ENCODE peak calls at places on chromosomes 3 and 15, in seven cellular contexts. One of them, this sample, is unnamed.
A peak's percentile ranks its signal among the peaks of the same experiment; 100 is the strongest.

GRCh38 chr15:47246317-47246716 is 471.0 kb upstream of the SEMA6D start:
- DNase-seq in left cardiac atrium: no peak
- DNase-seq in nephron progenitor cell: no peak
- DNase-seq in GM03348: no peak
- DNase-seq in B cell: no peak
- DNase-seq in stimulated activated CD4-positive, alpha-beta T cell treated with anti-CD3 and anti-CD28 coated beads, Interleukin-2, amount 100 ng/mL, for 48 hours: no peak
- DNase-seq in LoVo: no peak
- DNase-seq in this sample: no peak

GRCh38 chr15:76073554-76073953 is 13.8 kb downstream of the TMEM266 start:
- DNase-seq in LoVo: no peak
- DNase-seq in left cardiac atrium: no peak
- DNase-seq in stimulated activated CD4-positive, alpha-beta T cell treated with anti-CD3 and anti-CD28 coated beads, Interleukin-2, amount 100 ng/mL, for 48 hours: no peak
- DNase-seq in GM03348: no peak
- DNase-seq in nephron progenitor cell: no peak
- DNase-seq in B cell: no peak
- DNase-seq in this sample: no peak

GRCh38 chr15:78102211-78102610 is 9.8 kb downstream of the SH2D7 start:
- DNase-seq in left cardiac atrium: no peak
- DNase-seq in nephron progenitor cell: no peak
- DNase-seq in GM03348: no peak
- DNase-seq in stimulated activated CD4-positive, alpha-beta T cell treated with anti-CD3 and anti-CD28 coated beads, Interleukin-2, amount 100 ng/mL, for 48 hours: no peak
- DNase-seq in B cell: no peak
- DNase-seq in LoVo: no peak
- DNase-seq in this sample: no peak

GRCh38 chr3:168077091-168077490 is 18.6 kb downstream of the GOLIM4 start:
- DNase-seq in stimulated activated CD4-positive, alpha-beta T cell treated with anti-CD3 and anti-CD28 coated beads, Interleukin-2, amount 100 ng/mL, for 48 hours: no peak
- DNase-seq in GM03348: no peak
- DNase-seq in nephron progenitor cell: no peak
- DNase-seq in B cell: no peak
- DNase-seq in LoVo: no peak
- DNase-seq in left cardiac atrium: no peak
- DNase-seq in this sample: no peak

GRCh38 chr15:98580577-98580976 is 67.8 kb upstream of the IGF1R start:
- DNase-seq in B cell: no peak
- DNase-seq in GM03348: peak; percentile 19
- DNase-seq in nephron progenitor cell: peak; percentile 16
- DNase-seq in stimulated activated CD4-positive, alpha-beta T cell treated with anti-CD3 and anti-CD28 coated beads, Interleukin-2, amount 100 ng/mL, for 48 hours: no peak
- DNase-seq in left cardiac atrium: no peak
- DNase-seq in LoVo: no peak
- DNase-seq in this sample: no peak

GRCh38 chr15:92831459-92832229 is 68.5 kb upstream of the CHD2 start:
- DNase-seq in B cell: peak; percentile 92
- DNase-seq in left cardiac atrium: peak; percentile 91
- DNase-seq in stimulated activated CD4-positive, alpha-beta T cell treated with anti-CD3 and anti-CD28 coated beads, Interleukin-2, amount 100 ng/mL, for 48 hours: peak; percentile 78
- DNase-seq in GM03348: peak; percentile 89
- DNase-seq in LoVo: peak; percentile 94
- DNase-seq in nephron progenitor cell: peak; percentile 91
- DNase-seq in this sample: peak; percentile 67

GRCh38 chr3:29746163-29746562 is 465.3 kb downstream of the RBMS3 start:
- DNase-seq in B cell: no peak
- DNase-seq in LoVo: no peak
- DNase-seq in left cardiac atrium: no peak
- DNase-seq in GM03348: no peak
- DNase-seq in nephron progenitor cell: no peak
- DNase-seq in stimulated activated CD4-positive, alpha-beta T cell treated with anti-CD3 and anti-CD28 coated beads, Interleukin-2, amount 100 ng/mL, for 48 hours: no peak
- DNase-seq in this sample: no peak

GRCh38 chr3:136008732-136009456 is 43.4 kb downstream of the PPP2R3A start:
- DNase-seq in B cell: no peak
- DNase-seq in left cardiac atrium: no peak
- DNase-seq in stimulated activated CD4-positive, alpha-beta T cell treated with anti-CD3 and anti-CD28 coated beads, Interleukin-2, amount 100 ng/mL, for 48 hours: no peak
- DNase-seq in GM03348: no peak
- DNase-seq in LoVo: no peak
- DNase-seq in nephron progenitor cell: no peak
- DNase-seq in this sample: no peak

GRCh38 chr3:32440481-32441350 is 49.1 kb downstream of the CMTM7 start:
- DNase-seq in nephron progenitor cell: no peak
- DNase-seq in left cardiac atrium: no peak
- DNase-seq in B cell: no peak
- DNase-seq in stimulated activated CD4-positive, alpha-beta T cell treated with anti-CD3 and anti-CD28 coated beads, Interleukin-2, amount 100 ng/mL, for 48 hours: no peak
- DNase-seq in GM03348: peak; percentile 18
- DNase-seq in LoVo: no peak
- DNase-seq in this sample: no peak

GRCh38 chr3:11522398-11522715 is 121.4 kb downstream of the VGLL4 start:
- DNase-seq in LoVo: no peak
- DNase-seq in GM03348: no peak
- DNase-seq in stimulated activated CD4-positive, alpha-beta T cell treated with anti-CD3 and anti-CD28 coated beads, Interleukin-2, amount 100 ng/mL, for 48 hours: no peak
- DNase-seq in B cell: no peak
- DNase-seq in left cardiac atrium: no peak
- DNase-seq in nephron progenitor cell: no peak
- DNase-seq in this sample: no peak

GRCh38 chr3:24128195-24129005 is 183.3 kb downstream of the NR1D2 start:
- DNase-seq in nephron progenitor cell: no peak
- DNase-seq in LoVo: no peak
- DNase-seq in B cell: no peak
- DNase-seq in stimulated activated CD4-positive, alpha-beta T cell treated with anti-CD3 and anti-CD28 coated beads, Interleukin-2, amount 100 ng/mL, for 48 hours: no peak
- DNase-seq in GM03348: peak; percentile 79
- DNase-seq in left cardiac atrium: no peak
- DNase-seq in this sample: no peak

GRCh38 chr3:100697183-100697582 is 12.1 kb upstream of the TFG start:
- DNase-seq in LoVo: no peak
- DNase-seq in nephron progenitor cell: no peak
- DNase-seq in left cardiac atrium: no peak
- DNase-seq in stimulated activated CD4-positive, alpha-beta T cell treated with anti-CD3 and anti-CD28 coated beads, Interleukin-2, amount 100 ng/mL, for 48 hours: no peak
- DNase-seq in B cell: no peak
- DNase-seq in GM03348: no peak
- DNase-seq in this sample: no peak

GRCh38 chr3:76107935-76108570 is 322.7 kb upstream of the ZNF717 start:
- DNase-seq in nephron progenitor cell: peak; percentile 11
- DNase-seq in LoVo: peak; percentile 33
- DNase-seq in B cell: no peak
- DNase-seq in stimulated activated CD4-positive, alpha-beta T cell treated with anti-CD3 and anti-CD28 coated beads, Interleukin-2, amount 100 ng/mL, for 48 hours: no peak
- DNase-seq in GM03348: peak; percentile 51
- DNase-seq in left cardiac atrium: no peak
- DNase-seq in this sample: no peak

GRCh38 chr15:22966321-22967083 is 13.7 kb downstream of the CYFIP1 start:
- DNase-seq in left cardiac atrium: no peak
- DNase-seq in GM03348: no peak
- DNase-seq in LoVo: no peak
- DNase-seq in nephron progenitor cell: no peak
- DNase-seq in stimulated activated CD4-positive, alpha-beta T cell treated with anti-CD3 and anti-CD28 coated beads, Interleukin-2, amount 100 ng/mL, for 48 hours: no peak
- DNase-seq in B cell: no peak
- DNase-seq in this sample: no peak

GRCh38 chr15:99502182-99502581 is 63.6 kb upstream of the MEF2A start:
- DNase-seq in LoVo: no peak
- DNase-seq in B cell: peak; percentile 70
- DNase-seq in GM03348: no peak
- DNase-seq in left cardiac atrium: no peak
- DNase-seq in nephron progenitor cell: no peak
- DNase-seq in stimulated activated CD4-positive, alpha-beta T cell treated with anti-CD3 and anti-CD28 coated beads, Interleukin-2, amount 100 ng/mL, for 48 hours: no peak
- DNase-seq in this sample: no peak

GRCh38 chr15:43133429-43134156 is at the start of gene TMEM62:
- DNase-seq in left cardiac atrium: peak; percentile 88
- DNase-seq in nephron progenitor cell: peak; percentile 76
- DNase-seq in stimulated activated CD4-positive, alpha-beta T cell treated with anti-CD3 and anti-CD28 coated beads, Interleukin-2, amount 100 ng/mL, for 48 hours: peak; percentile 56
- DNase-seq in GM03348: peak; percentile 88
- DNase-seq in B cell: peak; percentile 87
- DNase-seq in LoVo: peak; percentile 81
- DNase-seq in this sample: peak; percentile 39

GRCh38 chr15:77851696-77852095 is 219.0 kb upstream of the LINGO1 start:
- DNase-seq in LoVo: no peak
- DNase-seq in nephron progenitor cell: no peak
- DNase-seq in left cardiac atrium: no peak
- DNase-seq in B cell: no peak
- DNase-seq in GM03348: no peak
- DNase-seq in stimulated activated CD4-positive, alpha-beta T cell treated with anti-CD3 and anti-CD28 coated beads, Interleukin-2, amount 100 ng/mL, for 48 hours: no peak
- DNase-seq in this sample: no peak

GRCh38 chr15:35442734-35443133 is 103.2 kb downstream of the DPH6 start:
- DNase-seq in B cell: no peak
- DNase-seq in stimulated activated CD4-positive, alpha-beta T cell treated with anti-CD3 and anti-CD28 coated beads, Interleukin-2, amount 100 ng/mL, for 48 hours: no peak
- DNase-seq in GM03348: no peak
- DNase-seq in nephron progenitor cell: no peak
- DNase-seq in LoVo: no peak
- DNase-seq in left cardiac atrium: no peak
- DNase-seq in this sample: no peak

GRCh38 chr15:49895337-49896223 is 223.5 kb downstream of the ATP8B4 start:
- DNase-seq in nephron progenitor cell: no peak
- DNase-seq in stimulated activated CD4-positive, alpha-beta T cell treated with anti-CD3 and anti-CD28 coated beads, Interleukin-2, amount 100 ng/mL, for 48 hours: no peak
- DNase-seq in LoVo: no peak
- DNase-seq in B cell: no peak
- DNase-seq in GM03348: peak; percentile 44
- DNase-seq in left cardiac atrium: no peak
- DNase-seq in this sample: no peak

GRCh38 chr3:98812851-98813374 is 49.8 kb downstream of the ST3GAL6 start:
- DNase-seq in B cell: no peak
- DNase-seq in stimulated activated CD4-positive, alpha-beta T cell treated with anti-CD3 and anti-CD28 coated beads, Interleukin-2, amount 100 ng/mL, for 48 hours: no peak
- DNase-seq in nephron progenitor cell: no peak
- DNase-seq in GM03348: peak; percentile 47
- DNase-seq in LoVo: peak; percentile 25
- DNase-seq in left cardiac atrium: no peak
- DNase-seq in this sample: no peak

GRCh38 chr15:99452728-99453643 is 112.8 kb upstream of the MEF2A start:
- DNase-seq in LoVo: no peak
- DNase-seq in nephron progenitor cell: no peak
- DNase-seq in GM03348: peak; percentile 52
- DNase-seq in left cardiac atrium: peak; percentile 95
- DNase-seq in stimulated activated CD4-positive, alpha-beta T cell treated with anti-CD3 and anti-CD28 coated beads, Interleukin-2, amount 100 ng/mL, for 48 hours: no peak
- DNase-seq in B cell: peak; percentile 61
- DNase-seq in this sample: no peak

GRCh38 chr15:39088186-39088585 is 492.7 kb upstream of the THBS1 start:
- DNase-seq in B cell: no peak
- DNase-seq in stimulated activated CD4-positive, alpha-beta T cell treated with anti-CD3 and anti-CD28 coated beads, Interleukin-2, amount 100 ng/mL, for 48 hours: no peak
- DNase-seq in GM03348: peak; percentile 13
- DNase-seq in LoVo: no peak
- DNase-seq in nephron progenitor cell: no peak
- DNase-seq in left cardiac atrium: no peak
- DNase-seq in this sample: no peak

GRCh38 chr15:67030036-67030762 is 35.2 kb upstream of the SMAD3 start:
- DNase-seq in LoVo: no peak
- DNase-seq in stimulated activated CD4-positive, alpha-beta T cell treated with anti-CD3 and anti-CD28 coated beads, Interleukin-2, amount 100 ng/mL, for 48 hours: no peak
- DNase-seq in left cardiac atrium: no peak
- DNase-seq in B cell: no peak
- DNase-seq in GM03348: no peak
- DNase-seq in nephron progenitor cell: no peak
- DNase-seq in this sample: no peak

GRCh38 chr3:14146381-14147062 is 21.7 kb downstream of the TMEM43 start:
- DNase-seq in left cardiac atrium: no peak
- DNase-seq in stimulated activated CD4-positive, alpha-beta T cell treated with anti-CD3 and anti-CD28 coated beads, Interleukin-2, amount 100 ng/mL, for 48 hours: no peak
- DNase-seq in nephron progenitor cell: no peak
- DNase-seq in GM03348: no peak
- DNase-seq in B cell: no peak
- DNase-seq in LoVo: no peak
- DNase-seq in this sample: no peak

GRCh38 chr3:101695779-101696372 is 9.4 kb upstream of the RPL24 start:
- DNase-seq in stimulated activated CD4-positive, alpha-beta T cell treated with anti-CD3 and anti-CD28 coated beads, Interleukin-2, amount 100 ng/mL, for 48 hours: no peak
- DNase-seq in LoVo: peak; percentile 51
- DNase-seq in nephron progenitor cell: peak; percentile 39
- DNase-seq in left cardiac atrium: no peak
- DNase-seq in B cell: peak; percentile 69
- DNase-seq in GM03348: peak; percentile 16
- DNase-seq in this sample: no peak

GRCh38 chr3:197511853-197512635 is 43.7 kb downstream of the BDH1 start:
- DNase-seq in B cell: no peak
- DNase-seq in left cardiac atrium: no peak
- DNase-seq in nephron progenitor cell: no peak
- DNase-seq in stimulated activated CD4-positive, alpha-beta T cell treated with anti-CD3 and anti-CD28 coated beads, Interleukin-2, amount 100 ng/mL, for 48 hours: no peak
- DNase-seq in LoVo: no peak
- DNase-seq in GM03348: no peak
- DNase-seq in this sample: no peak

GRCh38 chr3:60036803-60037202 is 987.0 kb upstream of the CFAP20DC start:
- DNase-seq in stimulated activated CD4-positive, alpha-beta T cell treated with anti-CD3 and anti-CD28 coated beads, Interleukin-2, amount 100 ng/mL, for 48 hours: no peak
- DNase-seq in left cardiac atrium: no peak
- DNase-seq in nephron progenitor cell: no peak
- DNase-seq in GM03348: no peak
- DNase-seq in LoVo: no peak
- DNase-seq in B cell: no peak
- DNase-seq in this sample: no peak

GRCh38 chr3:170506556-170506955 is 79.3 kb downstream of the SLC7A14 start:
- DNase-seq in LoVo: peak; percentile 56
- DNase-seq in B cell: no peak
- DNase-seq in nephron progenitor cell: no peak
- DNase-seq in stimulated activated CD4-positive, alpha-beta T cell treated with anti-CD3 and anti-CD28 coated beads, Interleukin-2, amount 100 ng/mL, for 48 hours: no peak
- DNase-seq in left cardiac atrium: no peak
- DNase-seq in GM03348: peak; percentile 50
- DNase-seq in this sample: no peak

GRCh38 chr3:15015456-15015855 is 49.7 kb downstream of the MRPS25 start:
- DNase-seq in left cardiac atrium: peak; percentile 58
- DNase-seq in stimulated activated CD4-positive, alpha-beta T cell treated with anti-CD3 and anti-CD28 coated beads, Interleukin-2, amount 100 ng/mL, for 48 hours: no peak
- DNase-seq in B cell: no peak
- DNase-seq in nephron progenitor cell: no peak
- DNase-seq in LoVo: no peak
- DNase-seq in GM03348: no peak
- DNase-seq in this sample: no peak

This sample was measured in T-helper 1 cell.